ENCODE peak calls at places on chromosomes 2 and 18, in seven cellular contexts. One of them, this sample, is unnamed.

GRCh38 chr18:9575558-9575957 is 38.8 kb downstream of the PPP4R1 start:
- DNase-seq in naive thymus-derived CD4-positive, alpha-beta T cell: no peak
- DNase-seq in ovary: peak
- DNase-seq in progenitor cell of endocrine pancreas: peak
- DNase-seq in NCI-H1092 treated with DMSO at 0.1 percent for 48 hours: peak
- DNase-seq in lower lobe of right lung: peak
- DNase-seq in iris pigment epithelial cell: peak
- DNase-seq in this sample: no peak

GRCh38 chr2:227397562-227397961 is 9.8 kb upstream of the SCYGR1 start:
- DNase-seq in lower lobe of right lung: no peak
- DNase-seq in progenitor cell of endocrine pancreas: no peak
- DNase-seq in ovary: no peak
- DNase-seq in NCI-H1092 treated with DMSO at 0.1 percent for 48 hours: no peak
- DNase-seq in naive thymus-derived CD4-positive, alpha-beta T cell: no peak
- DNase-seq in iris pigment epithelial cell: no peak
- DNase-seq in this sample: no peak

GRCh38 chr2:206105038-206105437 is 19.1 kb upstream of the INO80D start:
- DNase-seq in ovary: no peak
- DNase-seq in iris pigment epithelial cell: no peak
- DNase-seq in progenitor cell of endocrine pancreas: no peak
- DNase-seq in NCI-H1092 treated with DMSO at 0.1 percent for 48 hours: no peak
- DNase-seq in naive thymus-derived CD4-positive, alpha-beta T cell: no peak
- DNase-seq in lower lobe of right lung: no peak
- DNase-seq in this sample: no peak

GRCh38 chr2:191112448-191112901 is 38.3 kb downstream of the STAT4 start:
- DNase-seq in ovary: no peak
- DNase-seq in progenitor cell of endocrine pancreas: no peak
- DNase-seq in lower lobe of right lung: no peak
- DNase-seq in iris pigment epithelial cell: no peak
- DNase-seq in naive thymus-derived CD4-positive, alpha-beta T cell: no peak
- DNase-seq in NCI-H1092 treated with DMSO at 0.1 percent for 48 hours: no peak
- DNase-seq in this sample: no peak

GRCh38 chr2:206993964-206994363 is 54.6 kb downstream of the CPO start:
- DNase-seq in naive thymus-derived CD4-positive, alpha-beta T cell: no peak
- DNase-seq in lower lobe of right lung: peak
- DNase-seq in NCI-H1092 treated with DMSO at 0.1 percent for 48 hours: no peak
- DNase-seq in progenitor cell of endocrine pancreas: no peak
- DNase-seq in iris pigment epithelial cell: peak
- DNase-seq in ovary: no peak
- DNase-seq in this sample: peak

GRCh38 chr18:9792565-9793226 is 84.6 kb downstream of the RAB31 start:
- DNase-seq in ovary: no peak
- DNase-seq in naive thymus-derived CD4-positive, alpha-beta T cell: no peak
- DNase-seq in lower lobe of right lung: no peak
- DNase-seq in progenitor cell of endocrine pancreas: no peak
- DNase-seq in iris pigment epithelial cell: no peak
- DNase-seq in NCI-H1092 treated with DMSO at 0.1 percent for 48 hours: no peak
- DNase-seq in this sample: peak

GRCh38 chr2:75064691-75065396 is 106.4 kb downstream of the POLE4 start:
- DNase-seq in lower lobe of right lung: peak
- DNase-seq in NCI-H1092 treated with DMSO at 0.1 percent for 48 hours: no peak
- DNase-seq in naive thymus-derived CD4-positive, alpha-beta T cell: peak
- DNase-seq in ovary: no peak
- DNase-seq in iris pigment epithelial cell: peak
- DNase-seq in progenitor cell of endocrine pancreas: peak
- DNase-seq in this sample: peak

GRCh38 chr2:19538411-19538963 is 180.1 kb upstream of the OSR1 start:
- DNase-seq in progenitor cell of endocrine pancreas: no peak
- DNase-seq in naive thymus-derived CD4-positive, alpha-beta T cell: no peak
- DNase-seq in ovary: no peak
- DNase-seq in iris pigment epithelial cell: peak
- DNase-seq in NCI-H1092 treated with DMSO at 0.1 percent for 48 hours: no peak
- DNase-seq in lower lobe of right lung: no peak
- DNase-seq in this sample: no peak

GRCh38 chr18:12376718-12377555 is at the start of gene AFG3L2:
- DNase-seq in ovary: peak
- DNase-seq in lower lobe of right lung: peak
- DNase-seq in naive thymus-derived CD4-positive, alpha-beta T cell: peak
- DNase-seq in progenitor cell of endocrine pancreas: peak
- DNase-seq in NCI-H1092 treated with DMSO at 0.1 percent for 48 hours: peak
- DNase-seq in iris pigment epithelial cell: peak
- DNase-seq in this sample: peak

This sample was measured in Jurkat, Clone E6-1.